ENCODE peak calls at places on chromosomes 4 and X, in ten cellular contexts. One of them, this sample, is unnamed.
A peak's percentile ranks its signal among the peaks of the same experiment; 100 is the strongest.

GRCh38 chrX:46957299-46957698 is 45.1 kb downstream of the JADE3 start:
- DNase-seq in RWPE1: no peak
- DNase-seq in K562: no peak
- DNase-seq in mesendoderm: no peak
- DNase-seq in germinal center: no peak
- DNase-seq in left cardiac atrium: no peak
- DNase-seq in AG20443: no peak
- DNase-seq in DMS79 treated with DMSO at 0.1 percent for 48 hours: no peak
- DNase-seq in KBM-7: no peak
- DNase-seq in GM23248: no peak
- DNase-seq in this sample: no peak

GRCh38 chr4:172982151-172982590 is 186.4 kb upstream of the GALNT7 start:
- DNase-seq in left cardiac atrium: no peak
- DNase-seq in DMS79 treated with DMSO at 0.1 percent for 48 hours: peak; percentile 36
- DNase-seq in RWPE1: peak; percentile 77
- DNase-seq in mesendoderm: no peak
- DNase-seq in germinal center: no peak
- DNase-seq in K562: no peak
- DNase-seq in AG20443: peak; percentile 39
- DNase-seq in GM23248: peak; percentile 65
- DNase-seq in KBM-7: no peak
- DNase-seq in this sample: no peak

GRCh38 chrX:41909068-41909467 is 14.3 kb downstream of the CASK start:
- DNase-seq in RWPE1: no peak
- DNase-seq in left cardiac atrium: no peak
- DNase-seq in germinal center: no peak
- DNase-seq in GM23248: no peak
- DNase-seq in KBM-7: no peak
- DNase-seq in K562: no peak
- DNase-seq in DMS79 treated with DMSO at 0.1 percent for 48 hours: no peak
- DNase-seq in mesendoderm: no peak
- DNase-seq in AG20443: no peak
- DNase-seq in this sample: no peak

GRCh38 chr4:27084685-27085356 is 224.2 kb downstream of the STIM2 start:
- DNase-seq in AG20443: peak; percentile 34
- DNase-seq in KBM-7: no peak
- DNase-seq in K562: peak; percentile 62
- DNase-seq in germinal center: peak; percentile 51
- DNase-seq in GM23248: peak; percentile 26
- DNase-seq in left cardiac atrium: peak; percentile 28
- DNase-seq in RWPE1: peak; percentile 56
- DNase-seq in DMS79 treated with DMSO at 0.1 percent for 48 hours: no peak
- DNase-seq in mesendoderm: peak; percentile 87
- DNase-seq in this sample: no peak

GRCh38 chrX:113275769-113276168 is 435.1 kb upstream of the AMOT start:
- DNase-seq in RWPE1: no peak
- DNase-seq in GM23248: peak; percentile 3
- DNase-seq in germinal center: no peak
- DNase-seq in DMS79 treated with DMSO at 0.1 percent for 48 hours: no peak
- DNase-seq in AG20443: no peak
- DNase-seq in mesendoderm: peak; percentile 2
- DNase-seq in left cardiac atrium: no peak
- DNase-seq in K562: no peak
- DNase-seq in KBM-7: peak; percentile 18
- DNase-seq in this sample: no peak

GRCh38 chr4:180541678-180542077 is 1701.5 kb upstream of the TENM3 start:
- DNase-seq in mesendoderm: no peak
- DNase-seq in germinal center: no peak
- DNase-seq in DMS79 treated with DMSO at 0.1 percent for 48 hours: no peak
- DNase-seq in KBM-7: no peak
- DNase-seq in left cardiac atrium: no peak
- DNase-seq in GM23248: no peak
- DNase-seq in K562: no peak
- DNase-seq in AG20443: no peak
- DNase-seq in RWPE1: no peak
- DNase-seq in this sample: no peak

GRCh38 chr4:1213336-1213995 is 35.5 kb downstream of the CTBP1 start:
- DNase-seq in GM23248: no peak
- DNase-seq in germinal center: no peak
- DNase-seq in AG20443: no peak
- DNase-seq in RWPE1: no peak
- DNase-seq in KBM-7: no peak
- DNase-seq in left cardiac atrium: peak; percentile 16
- DNase-seq in DMS79 treated with DMSO at 0.1 percent for 48 hours: no peak
- DNase-seq in mesendoderm: no peak
- DNase-seq in K562: no peak
- DNase-seq in this sample: no peak

GRCh38 chr4:152981842-152982241 is 45.7 kb downstream of the FHDC1 start:
- DNase-seq in RWPE1: no peak
- DNase-seq in left cardiac atrium: no peak
- DNase-seq in K562: no peak
- DNase-seq in KBM-7: no peak
- DNase-seq in AG20443: no peak
- DNase-seq in DMS79 treated with DMSO at 0.1 percent for 48 hours: no peak
- DNase-seq in mesendoderm: no peak
- DNase-seq in germinal center: no peak
- DNase-seq in GM23248: no peak
- DNase-seq in this sample: no peak

GRCh38 chrX:134734343-134735001 is 76.2 kb upstream of the PLAC1 start:
- DNase-seq in KBM-7: no peak
- DNase-seq in DMS79 treated with DMSO at 0.1 percent for 48 hours: no peak
- DNase-seq in RWPE1: no peak
- DNase-seq in GM23248: no peak
- DNase-seq in left cardiac atrium: no peak
- DNase-seq in mesendoderm: no peak
- DNase-seq in K562: no peak
- DNase-seq in germinal center: no peak
- DNase-seq in AG20443: no peak
- DNase-seq in this sample: no peak

GRCh38 chrX:36856849-36857248 is 151.3 kb upstream of the FAM47C start:
- DNase-seq in GM23248: peak; percentile 3
- DNase-seq in DMS79 treated with DMSO at 0.1 percent for 48 hours: no peak
- DNase-seq in K562: no peak
- DNase-seq in mesendoderm: no peak
- DNase-seq in RWPE1: no peak
- DNase-seq in KBM-7: peak; percentile 7
- DNase-seq in left cardiac atrium: no peak
- DNase-seq in germinal center: no peak
- DNase-seq in AG20443: no peak
- DNase-seq in this sample: no peak

GRCh38 chr4:140343303-140343702 is 30.1 kb upstream of the SCOC start:
- DNase-seq in AG20443: no peak
- DNase-seq in mesendoderm: peak; percentile 36
- DNase-seq in RWPE1: peak; percentile 14
- DNase-seq in KBM-7: peak; percentile 32
- DNase-seq in GM23248: no peak
- DNase-seq in K562: no peak
- DNase-seq in germinal center: no peak
- DNase-seq in left cardiac atrium: peak; percentile 28
- DNase-seq in DMS79 treated with DMSO at 0.1 percent for 48 hours: peak; percentile 57
- DNase-seq in this sample: no peak

GRCh38 chr4:54446556-54446955 is 211.2 kb upstream of the KIT start:
- DNase-seq in mesendoderm: no peak
- DNase-seq in RWPE1: no peak
- DNase-seq in AG20443: no peak
- DNase-seq in K562: no peak
- DNase-seq in KBM-7: no peak
- DNase-seq in germinal center: no peak
- DNase-seq in left cardiac atrium: no peak
- DNase-seq in GM23248: no peak
- DNase-seq in DMS79 treated with DMSO at 0.1 percent for 48 hours: no peak
- DNase-seq in this sample: no peak

GRCh38 chrX:40107291-40108083 is 9.7 kb upstream of the BCOR start:
- DNase-seq in left cardiac atrium: peak; percentile 77
- DNase-seq in mesendoderm: peak; percentile 84
- DNase-seq in DMS79 treated with DMSO at 0.1 percent for 48 hours: no peak
- DNase-seq in K562: no peak
- DNase-seq in KBM-7: no peak
- DNase-seq in RWPE1: no peak
- DNase-seq in AG20443: peak; percentile 31
- DNase-seq in GM23248: peak; percentile 68
- DNase-seq in germinal center: no peak
- DNase-seq in this sample: peak; percentile 82

GRCh38 chr4:100574607-100575006 is 56.8 kb upstream of the EMCN start:
- DNase-seq in left cardiac atrium: no peak
- DNase-seq in AG20443: no peak
- DNase-seq in K562: no peak
- DNase-seq in germinal center: no peak
- DNase-seq in DMS79 treated with DMSO at 0.1 percent for 48 hours: no peak
- DNase-seq in KBM-7: no peak
- DNase-seq in RWPE1: no peak
- DNase-seq in mesendoderm: no peak
- DNase-seq in GM23248: no peak
- DNase-seq in this sample: no peak

GRCh38 chrX:114635986-114636385 is 52.1 kb downstream of the HTR2C start:
- DNase-seq in GM23248: no peak
- DNase-seq in mesendoderm: peak; percentile 14
- DNase-seq in germinal center: no peak
- DNase-seq in KBM-7: no peak
- DNase-seq in K562: no peak
- DNase-seq in AG20443: no peak
- DNase-seq in DMS79 treated with DMSO at 0.1 percent for 48 hours: no peak
- DNase-seq in RWPE1: no peak
- DNase-seq in left cardiac atrium: no peak
- DNase-seq in this sample: no peak

GRCh38 chrX:66053414-66053813 is 13.5 kb upstream of the VSIG4 start:
- DNase-seq in AG20443: no peak
- DNase-seq in RWPE1: no peak
- DNase-seq in left cardiac atrium: no peak
- DNase-seq in germinal center: no peak
- DNase-seq in mesendoderm: peak; percentile 65
- DNase-seq in DMS79 treated with DMSO at 0.1 percent for 48 hours: no peak
- DNase-seq in K562: no peak
- DNase-seq in KBM-7: no peak
- DNase-seq in GM23248: no peak
- DNase-seq in this sample: no peak

GRCh38 chrX:12080265-12080664 is 58.0 kb upstream of the FRMPD4 start:
- DNase-seq in left cardiac atrium: no peak
- DNase-seq in GM23248: peak; percentile 25
- DNase-seq in DMS79 treated with DMSO at 0.1 percent for 48 hours: no peak
- DNase-seq in mesendoderm: peak; percentile 52
- DNase-seq in K562: peak; percentile 8
- DNase-seq in KBM-7: peak; percentile 57
- DNase-seq in germinal center: peak; percentile 2
- DNase-seq in AG20443: peak; percentile 30
- DNase-seq in RWPE1: peak; percentile 8
- DNase-seq in this sample: no peak

GRCh38 chrX:110734894-110735541 is 60.6 kb downstream of the CHRDL1 start:
- DNase-seq in GM23248: peak; percentile 84
- DNase-seq in left cardiac atrium: no peak
- DNase-seq in K562: no peak
- DNase-seq in DMS79 treated with DMSO at 0.1 percent for 48 hours: no peak
- DNase-seq in germinal center: no peak
- DNase-seq in mesendoderm: peak; percentile 76
- DNase-seq in RWPE1: peak; percentile 27
- DNase-seq in KBM-7: no peak
- DNase-seq in AG20443: peak; percentile 67
- DNase-seq in this sample: no peak

GRCh38 chrX:38055170-38055847 is 49.0 kb downstream of the SYTL5 start:
- DNase-seq in GM23248: peak; percentile 43
- DNase-seq in DMS79 treated with DMSO at 0.1 percent for 48 hours: no peak
- DNase-seq in germinal center: no peak
- DNase-seq in mesendoderm: no peak
- DNase-seq in AG20443: peak; percentile 9
- DNase-seq in left cardiac atrium: no peak
- DNase-seq in K562: no peak
- DNase-seq in KBM-7: no peak
- DNase-seq in RWPE1: no peak
- DNase-seq in this sample: no peak

GRCh38 chr4:101169044-101170014 is 178.0 kb downstream of the PPP3CA start:
- DNase-seq in DMS79 treated with DMSO at 0.1 percent for 48 hours: no peak
- DNase-seq in K562: no peak
- DNase-seq in left cardiac atrium: peak; percentile 47
- DNase-seq in RWPE1: peak; percentile 21
- DNase-seq in GM23248: peak; percentile 70
- DNase-seq in KBM-7: peak; percentile 74
- DNase-seq in germinal center: peak; percentile 51
- DNase-seq in AG20443: peak; percentile 41
- DNase-seq in mesendoderm: peak; percentile 91
- DNase-seq in this sample: peak; percentile 69

GRCh38 chr4:120948382-120948781 is 25.9 kb upstream of the PRDM5 start:
- DNase-seq in GM23248: no peak
- DNase-seq in RWPE1: no peak
- DNase-seq in left cardiac atrium: no peak
- DNase-seq in K562: no peak
- DNase-seq in germinal center: no peak
- DNase-seq in DMS79 treated with DMSO at 0.1 percent for 48 hours: no peak
- DNase-seq in KBM-7: no peak
- DNase-seq in AG20443: no peak
- DNase-seq in mesendoderm: peak; percentile 34
- DNase-seq in this sample: no peak

GRCh38 chr4:102213031-102213430 is 132.3 kb downstream of the SLC39A8 start:
- DNase-seq in left cardiac atrium: no peak
- DNase-seq in DMS79 treated with DMSO at 0.1 percent for 48 hours: no peak
- DNase-seq in K562: no peak
- DNase-seq in GM23248: no peak
- DNase-seq in mesendoderm: no peak
- DNase-seq in KBM-7: no peak
- DNase-seq in RWPE1: no peak
- DNase-seq in AG20443: no peak
- DNase-seq in germinal center: no peak
- DNase-seq in this sample: no peak

GRCh38 chrX:143683486-143683885 is 37.1 kb downstream of the SPANXN2 start:
- DNase-seq in GM23248: no peak
- DNase-seq in RWPE1: no peak
- DNase-seq in left cardiac atrium: no peak
- DNase-seq in mesendoderm: no peak
- DNase-seq in AG20443: no peak
- DNase-seq in DMS79 treated with DMSO at 0.1 percent for 48 hours: no peak
- DNase-seq in K562: no peak
- DNase-seq in germinal center: no peak
- DNase-seq in KBM-7: no peak
- DNase-seq in this sample: no peak

GRCh38 chr4:54806351-54806750 is 148.6 kb downstream of the KIT start:
- DNase-seq in GM23248: no peak
- DNase-seq in K562: no peak
- DNase-seq in germinal center: no peak
- DNase-seq in DMS79 treated with DMSO at 0.1 percent for 48 hours: no peak
- DNase-seq in AG20443: no peak
- DNase-seq in KBM-7: no peak
- DNase-seq in mesendoderm: no peak
- DNase-seq in RWPE1: no peak
- DNase-seq in left cardiac atrium: no peak
- DNase-seq in this sample: no peak

GRCh38 chr4:139176299-139177048 is 544 bp downstream of the ELF2 start:
- DNase-seq in GM23248: peak; percentile 87
- DNase-seq in KBM-7: peak; percentile 83
- DNase-seq in mesendoderm: peak; percentile 94
- DNase-seq in AG20443: peak; percentile 85
- DNase-seq in DMS79 treated with DMSO at 0.1 percent for 48 hours: peak; percentile 48
- DNase-seq in left cardiac atrium: peak; percentile 89
- DNase-seq in RWPE1: peak; percentile 55
- DNase-seq in germinal center: peak; percentile 48
- DNase-seq in K562: peak; percentile 85
- DNase-seq in this sample: peak; percentile 92

GRCh38 chrX:16187024-16187698 is 19.9 kb downstream of the MAGEB17 start:
- DNase-seq in left cardiac atrium: no peak
- DNase-seq in GM23248: no peak
- DNase-seq in DMS79 treated with DMSO at 0.1 percent for 48 hours: no peak
- DNase-seq in AG20443: no peak
- DNase-seq in K562: no peak
- DNase-seq in RWPE1: no peak
- DNase-seq in KBM-7: no peak
- DNase-seq in mesendoderm: no peak
- DNase-seq in germinal center: no peak
- DNase-seq in this sample: no peak

GRCh38 chr4:83552924-83553323 is 17.0 kb downstream of the GPAT3 start:
- DNase-seq in GM23248: peak; percentile 78
- DNase-seq in KBM-7: peak; percentile 27
- DNase-seq in RWPE1: no peak
- DNase-seq in mesendoderm: no peak
- DNase-seq in AG20443: peak; percentile 17
- DNase-seq in DMS79 treated with DMSO at 0.1 percent for 48 hours: no peak
- DNase-seq in K562: peak; percentile 41
- DNase-seq in germinal center: no peak
- DNase-seq in left cardiac atrium: no peak
- DNase-seq in this sample: no peak

GRCh38 chrX:10444204-10444603 is 176.2 kb downstream of the MID1 start:
- DNase-seq in RWPE1: no peak
- DNase-seq in germinal center: no peak
- DNase-seq in KBM-7: no peak
- DNase-seq in K562: no peak
- DNase-seq in mesendoderm: peak; percentile 29
- DNase-seq in AG20443: no peak
- DNase-seq in DMS79 treated with DMSO at 0.1 percent for 48 hours: no peak
- DNase-seq in left cardiac atrium: no peak
- DNase-seq in GM23248: no peak
- DNase-seq in this sample: no peak

This sample was measured in sigmoid colon.